ENCODE peak calls at places on chromosome 11, in seven cellular contexts. J is PC-3; B is body of pancreas; U is heart left ventricle; Q is effector memory CD4-positive, alpha-beta T cell; W is tibial artery; E is fibroblast of lung. F is an unnamed sample.

GRCh38 chr11:130037058-130037457 is 32.6 kb upstream of the APLP2 start:
- DNase-seq in U (no peak), W (no peak), J (peak; percentile 75), E (peak; percentile 51), Q (no peak), B (no peak), F (no peak)

GRCh38 chr11:57491371-57492061 is 24.0 kb downstream of the SLC43A1 start:
- DNase-seq in U (no peak), J (no peak), B (peak; percentile 62), E (peak; percentile 34), Q (no peak), W (no peak), F (peak; percentile 67)

GRCh38 chr11:14713518-14714244 is 70.1 kb downstream of the PDE3B start:
- DNase-seq in U (no peak), Q (peak; percentile 7), B (no peak), J (no peak), W (no peak), E (no peak), F (no peak)

GRCh38 chr11:17714356-17714854 is 5.0 kb upstream of the MYOD1 start:
- DNase-seq in J (no peak), W (no peak), E (no peak), Q (no peak), B (no peak), U (peak; percentile 45), F (no peak)

GRCh38 chr11:46250071-46251052 is 27.1 kb upstream of the CREB3L1 start:
- DNase-seq in B (no peak), J (no peak), U (no peak), Q (no peak), E (peak; percentile 32), W (no peak), F (no peak)

GRCh38 chr11:36006556-36006955 is 62.7 kb downstream of the LDLRAD3 start:
- DNase-seq in B (no peak), J (no peak), E (no peak), Q (no peak), U (no peak), W (no peak), F (no peak)

GRCh38 chr11:66268953-66269906 is 791 bp downstream of the RAB1B start:
- DNase-seq in Q (no peak), E (peak; percentile 25), J (peak; percentile 53), B (no peak), U (no peak), W (peak; percentile 72), F (peak; percentile 67)

GRCh38 chr11:129828301-129828836 is 12.7 kb downstream of the TMEM45B start:
- DNase-seq in B (peak; percentile 53), J (peak; percentile 99), E (no peak), U (no peak), W (no peak), Q (no peak), F (no peak)

GRCh38 chr11:2298795-2299747 is 2.6 kb downstream of the C11orf21 start:
- DNase-seq in E (no peak), W (peak; percentile 43), J (peak; percentile 70), Q (no peak), U (peak; percentile 21), B (peak; percentile 50), F (no peak)

GRCh38 chr11:23138761-23139160 is 278.5 kb upstream of the CCDC179 start:
- DNase-seq in W (no peak), J (no peak), U (no peak), Q (no peak), B (no peak), E (no peak), F (no peak)

GRCh38 chr11:469684-470667 is 19.9 kb downstream of the PTDSS2 start:
- DNase-seq in E (peak; percentile 88), U (no peak), Q (no peak), J (peak; percentile 34), W (peak; percentile 90), B (peak; percentile 65), F (peak; percentile 21)

GRCh38 chr11:64120951-64121569 is 44.9 kb downstream of the MACROD1 start:
- DNase-seq in W (no peak), E (peak; percentile 29), J (no peak), B (no peak), U (peak; percentile 47), Q (no peak), F (peak; percentile 33)

GRCh38 chr11:10916674-10917073 is 58.8 kb upstream of the ZBED5 start:
- DNase-seq in W (no peak), Q (no peak), E (peak; percentile 52), U (no peak), B (no peak), J (no peak), F (no peak)

GRCh38 chr11:75400110-75400865 is 970 bp downstream of the RPS3 start:
- DNase-seq in J (peak; percentile 35), W (no peak), Q (peak; percentile 3), U (no peak), E (no peak), B (no peak), F (peak; percentile 34)

GRCh38 chr11:911031-911889 is 650 bp upstream of the CHID1 start:
- DNase-seq in B (peak; percentile 48), W (peak; percentile 74), E (peak; percentile 46), U (peak; percentile 56), Q (no peak), J (peak; percentile 28), F (peak; percentile 64)

GRCh38 chr11:9876331-9876730 is 212.5 kb downstream of the SWAP70 start:
- DNase-seq in Q (no peak), J (no peak), W (no peak), B (no peak), E (no peak), U (no peak), F (no peak)

GRCh38 chr11:69572233-69572860 is 68.6 kb upstream of the CCND1 start:
- DNase-seq in B (no peak), W (no peak), J (no peak), Q (no peak), E (no peak), U (no peak), F (no peak)

GRCh38 chr11:71420455-71421241 is 27.5 kb downstream of the DHCR7 start:
- DNase-seq in E (peak; percentile 68), Q (no peak), B (peak; percentile 63), J (peak; percentile 61), W (no peak), U (no peak), F (peak; percentile 76)

GRCh38 chr11:6249822-6250555 is 9.6 kb upstream of the CCKBR start:
- DNase-seq in U (peak; percentile 54), E (peak; percentile 87), Q (no peak), B (peak; percentile 97), J (peak; percentile 77), W (peak; percentile 88), F (peak; percentile 79)

GRCh38 chr11:95498731-95499396 is 267.9 kb upstream of the SESN3 start:
- DNase-seq in W (no peak), J (peak; percentile 27), E (no peak), U (no peak), Q (no peak), B (no peak), F (no peak)

GRCh38 chr11:72331761-72332160 is 87.8 kb upstream of the PHOX2A start:
- DNase-seq in W (no peak), E (no peak), U (no peak), Q (no peak), B (no peak), J (no peak), F (no peak)

GRCh38 chr11:119664063-119664572 is 64.9 kb downstream of the NECTIN1 start:
- DNase-seq in W (no peak), U (no peak), B (peak; percentile 92), Q (no peak), J (no peak), E (peak; percentile 26), F (no peak)

DNA sequence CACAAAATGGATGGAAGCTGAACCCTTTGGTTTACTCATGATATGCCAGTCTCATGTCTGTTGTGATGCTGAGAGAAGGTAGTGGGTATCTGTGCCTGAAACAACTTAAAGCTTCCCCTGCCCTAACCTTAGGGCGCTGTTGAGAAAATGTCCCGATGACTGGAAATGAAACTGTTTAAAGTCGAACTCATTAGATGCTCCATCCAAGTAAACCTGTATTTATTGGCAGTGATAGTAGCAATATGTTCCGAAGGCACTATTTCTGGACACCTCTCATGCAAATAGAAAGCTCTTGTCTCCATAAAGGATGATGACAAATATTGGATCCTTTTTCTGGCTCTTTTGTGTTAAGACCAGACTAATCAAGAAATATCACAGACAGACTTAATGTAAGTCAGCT is 86.2 kb downstream of the GRAMD1B start:
- DNase-seq in E (no peak), W (no peak), U (no peak), Q (no peak), J (no peak), B (no peak), F (no peak)
- H3K4me1 ChIP-seq in E (peaks cover 3% of the 10 kb centered on the region), W (no peaks in the 10 kb centered on the region), U (peaks cover 19% of the 10 kb centered on the region), Q (no peaks in the 10 kb centered on the region), J (peaks cover 30% of the 10 kb centered on the region), B (no peaks in the 10 kb centered on the region), F (peaks cover 24% of the 10 kb centered on the region)

GRCh38 chr11:97667057-97667456 is 1277.2 kb downstream of the JRKL start:
- DNase-seq in Q (no peak), J (no peak), B (no peak), E (no peak), U (no peak), W (no peak), F (no peak)
- H3K9me3 ChIP-seq in Q (no peaks in the 10 kb centered on the region), J (peaks cover under 1% of the 10 kb centered on the region), B (no peaks in the 10 kb centered on the region), E (no peaks in the 10 kb centered on the region), U (no peaks in the 10 kb centered on the region), W (no peaks in the 10 kb centered on the region), F (peaks cover 4% of the 10 kb centered on the region)

DNA sequence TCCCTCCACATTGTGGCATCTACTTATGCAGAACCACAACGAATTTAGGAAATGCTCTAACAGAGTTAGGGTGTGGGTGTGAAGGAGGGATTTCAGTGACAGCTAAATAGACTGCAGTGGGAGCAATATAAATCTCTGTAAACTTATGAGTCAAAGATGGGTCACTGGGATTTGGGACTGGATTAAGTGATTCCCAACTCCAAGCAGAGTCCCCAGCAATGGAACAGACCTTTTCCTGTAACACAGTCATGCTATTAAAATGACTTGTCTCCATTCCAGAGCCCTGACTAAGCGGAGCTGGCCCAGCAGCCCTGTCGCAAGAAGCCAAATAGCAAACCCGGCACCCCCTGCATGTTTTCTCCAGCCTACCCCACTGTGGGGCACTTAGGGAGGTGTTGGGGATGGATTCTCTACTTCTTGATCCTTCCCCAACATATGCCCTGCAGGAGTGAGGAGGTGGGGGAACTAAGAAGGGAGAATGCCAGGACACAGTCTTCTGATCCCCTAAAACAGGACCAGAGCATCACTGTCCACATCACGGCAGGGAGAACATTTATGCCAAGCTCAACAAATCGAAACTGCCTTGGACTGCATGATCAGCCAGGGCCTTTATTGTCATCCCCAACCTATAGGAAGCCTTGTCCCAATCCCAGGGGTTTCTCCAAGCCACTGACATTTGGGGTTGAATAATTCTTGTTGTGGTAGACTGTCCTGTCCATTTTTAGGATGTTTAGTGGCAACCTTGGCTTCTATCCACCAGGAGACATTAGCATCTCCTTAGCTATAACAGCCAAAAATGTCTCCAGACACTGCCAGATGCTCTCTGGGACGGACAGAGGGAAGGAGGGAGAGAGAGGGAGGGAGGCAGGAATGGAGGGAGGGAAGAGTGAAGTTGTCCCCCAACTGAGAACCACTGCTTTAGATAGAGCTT is 36.9 kb downstream of the RPL27A start:
- DNase-seq in B (peak; percentile 19), E (peak; percentile 91), J (peak; percentile 96), W (peak; percentile 87), U (peak; percentile 60), Q (no peak), F (peak; percentile 51)
- H3K4me1 ChIP-seq in B (peaks cover 66% of the 10 kb centered on the region), E (peaks cover 64% of the 10 kb centered on the region), J (peaks cover 62% of the 10 kb centered on the region), W (peaks cover 89% of the 10 kb centered on the region), U (peaks cover 83% of the 10 kb centered on the region), Q (no peaks in the 10 kb centered on the region), F (peaks cover 25% of the 10 kb centered on the region)

DNA sequence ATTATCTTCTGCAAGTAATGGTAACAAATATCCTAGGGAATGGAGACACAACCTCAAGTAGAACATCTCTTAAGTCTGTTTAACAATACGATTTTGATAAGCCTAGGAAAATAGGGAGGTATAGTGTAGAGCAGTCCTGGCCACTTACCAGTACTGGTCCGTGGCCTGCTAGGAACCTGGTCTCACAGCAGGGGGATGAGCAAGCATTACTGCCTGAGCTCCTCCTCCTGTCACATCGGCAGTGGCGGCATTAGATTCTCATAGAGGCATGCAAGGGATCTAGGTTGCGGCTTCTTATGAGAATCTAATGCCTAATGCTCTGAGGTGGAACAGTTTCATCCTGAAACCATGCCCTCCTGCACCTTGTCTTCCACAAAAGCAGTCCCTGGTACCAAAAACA is 4.4 kb downstream of the OR51V1 start:
- DNase-seq in W (no peak), J (no peak), Q (no peak), B (no peak), E (no peak), U (no peak), F (no peak)
- H3K9me3 ChIP-seq in W (no peaks in the 10 kb centered on the region), J (no peaks in the 10 kb centered on the region), Q (no peaks in the 10 kb centered on the region), B (no peaks in the 10 kb centered on the region), E (no peaks in the 10 kb centered on the region), U (no peaks in the 10 kb centered on the region), F (no peaks in the 10 kb centered on the region)

F was measured in A673.